ENCODE peak calls at places on chromosome 7, in nine cellular contexts. K is A673; R is RCC 7860; E is H4; X is HL-60; C is amygdala; I is HS-27A; B is activated CD4-positive, CD25-positive, alpha-beta regulatory T cell treated with anti-CD3 and anti-CD28 coated beads, Interleukin-2, amount 50 U/mL, for 72 hours; U is NCI-H2081. D is an unnamed sample.

GRCh38 chr7:20217193-20217948 is at the start of gene MACC1:
- DNase-seq in K (no peak), R (no peak), E (no peak), X (peak; percentile 90), C (no peak), I (no peak), B (no peak), U (peak; percentile 67), D (no peak)

GRCh38 chr7:16529697-16530096 is 3.1 kb downstream of the LRRC72 start:
- DNase-seq in K (no peak), R (no peak), E (no peak), X (no peak), C (no peak), I (no peak), B (no peak), U (no peak), D (no peak)

GRCh38 chr7:10708447-10708846 is 265.2 kb upstream of the PHF14 start:
- DNase-seq in K (peak; percentile 6), R (no peak), E (peak; percentile 85), X (peak; percentile 9), C (no peak), I (no peak), B (no peak), U (peak; percentile 61), D (no peak)

GRCh38 chr7:148912758-148913541 is 28.9 kb upstream of the EZH2 start:
- DNase-seq in K (no peak), R (no peak), E (no peak), X (no peak), C (no peak), I (no peak), B (no peak), U (no peak), D (peak; percentile 58)

GRCh38 chr7:44184221-44184873 is 4.9 kb downstream of the GCK start:
- DNase-seq in K (peak; percentile 19), R (peak; percentile 92), E (peak; percentile 92), X (no peak), C (no peak), I (no peak), B (no peak), U (peak; percentile 78), D (no peak)

GRCh38 chr7:38369816-38370493 is 96.5 kb upstream of the TARP start:
- DNase-seq in K (peak; percentile 87), R (peak; percentile 61), E (peak; percentile 96), X (peak; percentile 98), C (peak; percentile 58), I (peak; percentile 31), B (peak; percentile 69), U (peak; percentile 90), D (peak; percentile 66)

GRCh38 chr7:70614237-70614984 is 517.5 kb upstream of the GALNT17 start:
- DNase-seq in K (peak; percentile 74), R (peak; percentile 37), E (peak; percentile 71), X (no peak), C (peak; percentile 24), I (no peak), B (no peak), U (peak; percentile 99), D (no peak)

GRCh38 chr7:35975851-35976454 is 175.1 kb downstream of the SEPTIN7 start:
- DNase-seq in K (peak; percentile 85), R (peak; percentile 49), E (peak; percentile 88), X (peak; percentile 80), C (no peak), I (no peak), B (no peak), U (peak; percentile 85), D (peak; percentile 59)

GRCh38 chr7:48114115-48114514 is 25.1 kb downstream of the UPP1 start:
- DNase-seq in K (no peak), R (no peak), E (no peak), X (no peak), C (no peak), I (no peak), B (no peak), U (no peak), D (no peak)

GRCh38 chr7:7810380-7810779 is 92.0 kb upstream of the RPA3 start:
- DNase-seq in K (no peak), R (no peak), E (no peak), X (no peak), C (no peak), I (no peak), B (no peak), U (no peak), D (no peak)

GRCh38 chr7:132272763-132273371 is 303.4 kb downstream of the PLXNA4 start:
- DNase-seq in K (no peak), R (no peak), E (no peak), X (no peak), C (no peak), I (no peak), B (no peak), U (no peak), D (no peak)

GRCh38 chr7:78311176-78311575 is 512.6 kb downstream of the PHTF2 start:
- DNase-seq in K (no peak), R (no peak), E (no peak), X (no peak), C (no peak), I (no peak), B (no peak), U (no peak), D (no peak)

GRCh38 chr7:2452643-2453270 is 23.4 kb downstream of the GRIFIN start:
- DNase-seq in K (no peak), R (no peak), E (no peak), X (no peak), C (no peak), I (no peak), B (no peak), U (no peak), D (no peak)

GRCh38 chr7:86643478-86644281 is at the start of gene GRM3:
- DNase-seq in K (no peak), R (no peak), E (peak; percentile 26), X (no peak), C (peak; percentile 64), I (no peak), B (no peak), U (no peak), D (peak; percentile 37)

GRCh38 chr7:28151965-28152364 is 28.6 kb downstream of the JAZF1 start:
- DNase-seq in K (no peak), R (no peak), E (no peak), X (no peak), C (no peak), I (no peak), B (no peak), U (no peak), D (peak; percentile 37)

GRCh38 chr7:30525409-30525808 is 20.8 kb upstream of the GGCT start:
- DNase-seq in K (no peak), R (no peak), E (no peak), X (no peak), C (no peak), I (no peak), B (no peak), U (no peak), D (no peak)

D was measured in GM13976.